ENCODE peak calls at places on chromosomes 13 and 19, in seven cellular contexts. Z is CD8-positive, alpha-beta T cell; D is DND-41; P is left ventricle myocardium inferior; G is pancreas; F is prostate gland; H is IMR-90. B is an unnamed sample.

GRCh38 chr19:41528106-41528505 is 47.9 kb upstream of the CEACAM21 start:
- DNase-seq in H (no peak), G (no peak), F (no peak), P (no peak), D (no peak), Z (no peak), B (no peak)

GRCh38 chr13:60756306-60756705 is 359.3 kb downstream of the TDRD3 start:
- DNase-seq in D (no peak), G (no peak), H (no peak), Z (no peak), P (no peak), F (peak; percentile 15), B (no peak)

GRCh38 chr19:928471-929259 is 2.8 kb downstream of the ARID3A start:
- DNase-seq in Z (no peak), D (no peak), F (no peak), P (no peak), H (no peak), G (no peak), B (no peak)

GRCh38 chr13:74771964-74772363 is 637.8 kb upstream of the KLF12 start:
- DNase-seq in H (peak; percentile 87), F (no peak), G (no peak), D (no peak), P (no peak), Z (no peak), B (no peak)

GRCh38 chr13:95156208-95156607 is 145.0 kb downstream of the ABCC4 start:
- DNase-seq in D (no peak), H (peak; percentile 17), Z (no peak), G (no peak), P (no peak), F (no peak), B (no peak)

GRCh38 chr13:53017433-53017970 is 11.1 kb upstream of the OLFM4 start:
- DNase-seq in P (no peak), F (no peak), G (no peak), D (no peak), H (no peak), Z (no peak), B (no peak)

GRCh38 chr19:8150178-8150865 is 930 bp upstream of the FBN3 start:
- DNase-seq in F (no peak), D (no peak), Z (no peak), P (no peak), G (no peak), H (no peak), B (no peak)

GRCh38 chr19:926595-927043 is 784 bp downstream of the ARID3A start:
- DNase-seq in P (peak; percentile 70), D (peak; percentile 71), H (no peak), F (no peak), Z (no peak), G (peak; percentile 76), B (peak; percentile 70)

GRCh38 chr13:24192811-24193162 is 32.3 kb downstream of the SPATA13 start:
- DNase-seq in F (no peak), H (no peak), G (no peak), Z (no peak), P (no peak), D (no peak), B (no peak)

GRCh38 chr13:108121406-108121805 is 93.9 kb downstream of the LIG4 start:
- DNase-seq in H (no peak), P (no peak), F (no peak), Z (no peak), D (no peak), G (no peak), B (no peak)

GRCh38 chr19:9552902-9553301 is 14.5 kb upstream of the ZNF426 start:
- DNase-seq in F (no peak), D (no peak), G (no peak), Z (no peak), P (no peak), H (no peak), B (no peak)

GRCh38 chr19:3234800-3235199 is 10.3 kb downstream of the CELF5 start:
- DNase-seq in D (peak; percentile 42), F (no peak), G (no peak), Z (no peak), P (no peak), H (no peak), B (no peak)

GRCh38 chr13:48571121-48571901 is 38.4 kb upstream of the RCBTB2 start:
- DNase-seq in Z (no peak), H (peak; percentile 81), P (no peak), F (no peak), D (peak; percentile 71), G (no peak), B (no peak)

GRCh38 chr19:54804101-54804500 is 691 bp downstream of the KIR2DL4 start:
- DNase-seq in G (no peak), H (no peak), F (no peak), Z (no peak), D (no peak), P (no peak), B (no peak)

GRCh38 chr19:55581145-55581827 is 638 bp upstream of the ZNF579 start:
- DNase-seq in P (no peak), H (no peak), G (no peak), Z (no peak), F (no peak), D (peak; percentile 65), B (peak; percentile 49)

GRCh38 chr13:108827637-108828036 is 198.2 kb downstream of the MYO16 start:
- DNase-seq in G (no peak), F (no peak), H (no peak), Z (no peak), P (no peak), D (no peak), B (no peak)

GRCh38 chr19:10543420-10544241 is at the start of gene ATG4D:
- DNase-seq in H (peak; percentile 47), P (peak; percentile 81), D (peak; percentile 89), Z (peak; percentile 84), F (peak; percentile 66), G (peak; percentile 99), B (peak; percentile 94)

GRCh38 chr13:108345016-108345415 is 75.5 kb downstream of the TNFSF13B start:
- DNase-seq in D (no peak), G (no peak), H (no peak), F (no peak), P (no peak), Z (no peak), B (no peak)

DNA sequence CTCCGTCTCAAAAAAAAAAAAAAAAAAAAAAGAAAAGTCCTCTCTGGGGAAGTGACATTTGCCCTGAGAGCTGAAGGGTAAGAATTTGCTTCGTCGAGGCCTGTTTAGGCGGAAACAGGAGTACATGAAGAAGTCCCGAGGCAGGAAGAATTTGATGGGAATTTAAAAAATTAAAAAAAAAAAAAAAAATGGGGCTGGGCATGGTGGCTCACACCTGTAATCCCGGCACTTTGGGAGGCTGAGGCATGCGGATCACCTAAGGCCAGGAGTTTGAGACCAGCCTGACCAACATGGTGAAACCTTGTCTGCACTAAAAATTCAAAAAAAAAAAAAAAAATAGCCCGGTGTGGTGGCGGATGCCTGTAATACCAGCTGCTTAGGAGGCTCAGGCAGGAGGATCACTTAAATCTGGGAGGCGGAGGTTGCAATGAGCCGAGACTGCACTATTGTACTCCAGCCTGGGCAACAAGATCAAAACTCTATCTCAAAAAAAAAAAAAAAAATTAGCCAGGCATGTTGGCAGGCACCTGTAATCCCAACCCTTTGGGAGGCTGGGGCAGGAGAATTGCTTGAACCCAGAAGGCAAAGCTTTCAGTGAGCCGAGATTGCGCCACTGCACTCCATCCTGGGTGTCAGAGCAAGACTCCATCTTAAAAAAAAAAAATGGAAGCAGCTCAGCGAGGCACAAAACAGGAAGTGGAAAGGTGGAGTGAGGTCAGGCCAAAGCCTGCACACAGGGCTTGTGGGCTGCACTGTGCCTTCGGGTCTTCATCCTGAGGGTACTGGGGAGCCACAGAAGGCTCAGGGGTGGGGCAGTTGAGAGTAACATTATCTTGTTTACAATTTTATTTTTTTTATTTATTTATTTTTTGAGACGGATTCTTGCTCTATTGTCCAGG is 4.9 kb downstream of the BAX start:
- DNase-seq in F (no peak), D (peak; percentile 43), H (no peak), P (no peak), Z (no peak), G (no peak), B (no peak)
- H3K4me1 ChIP-seq in F (no peaks in the 10 kb centered on the region), D (peaks cover 38% of the 10 kb centered on the region), H (peaks cover 27% of the 10 kb centered on the region), P (peaks cover 40% of the 10 kb centered on the region), Z (peaks cover 53% of the 10 kb centered on the region), G (peaks cover 19% of the 10 kb centered on the region), B (peaks cover 7% of the 10 kb centered on the region)

DNA sequence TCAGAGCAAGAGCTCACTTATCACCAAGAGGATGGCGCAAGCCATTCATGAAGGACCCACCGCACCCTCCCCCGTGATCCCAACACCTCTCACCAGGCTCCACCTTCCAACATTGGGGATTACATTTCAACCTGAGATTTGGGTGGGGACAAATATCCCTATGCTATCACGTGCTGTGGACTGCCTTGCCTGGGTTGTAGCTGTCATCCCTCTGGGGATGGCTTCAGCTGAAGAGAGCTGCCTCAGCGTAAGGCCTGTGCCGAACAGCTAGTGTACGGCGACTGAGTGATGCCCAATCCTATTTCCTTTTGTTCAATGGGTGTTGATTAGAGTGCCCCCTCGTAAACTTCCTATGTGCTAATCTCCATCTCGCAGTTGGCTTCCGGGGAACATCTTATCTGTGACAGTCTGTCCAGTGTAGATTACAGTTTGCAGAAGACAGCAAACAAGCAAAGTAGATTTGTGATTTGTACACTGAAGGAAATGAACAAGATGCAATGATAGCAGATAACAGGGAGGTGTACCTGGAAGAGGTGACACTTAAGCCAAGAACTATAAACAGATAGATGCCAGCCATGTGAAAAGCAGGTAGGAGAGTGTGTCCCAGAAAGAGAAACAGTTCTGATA is 11.8 kb upstream of the RCBTB1 start:
- DNase-seq in G (no peak), D (no peak), P (no peak), Z (no peak), H (no peak), F (no peak), B (no peak)
- H3K4me3 ChIP-seq in G (no peak overlapping the region), D (no peak overlapping the region), P (no peak overlapping the region), Z (no peak overlapping the region), H (no peak overlapping the region), F (no peak overlapping the region), B (no peak overlapping the region)

DNA sequence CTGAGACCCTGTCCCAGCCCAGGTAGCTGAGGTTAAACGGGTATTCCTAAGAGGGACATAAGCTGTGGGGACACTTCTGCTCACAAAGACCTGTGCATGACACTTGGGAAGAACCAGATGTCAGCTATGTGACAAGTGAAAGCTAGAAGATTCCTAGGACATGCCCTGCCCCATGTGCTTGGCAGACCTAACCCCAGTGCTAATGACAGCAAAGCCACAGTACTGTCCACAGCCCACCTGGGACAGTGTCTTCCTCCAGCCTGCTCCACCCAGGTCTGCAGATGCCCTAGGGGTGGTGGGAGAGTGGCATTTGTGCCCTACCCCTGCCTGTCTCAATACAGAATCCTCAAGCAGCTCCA is 18.4 kb upstream of the EPHX3 start:
- DNase-seq in P (no peak), F (no peak), D (no peak), G (no peak), H (no peak), Z (no peak), B (no peak)
- H3K4me1 ChIP-seq in P (peaks cover 90% of the 10 kb centered on the region), F (peaks cover 29% of the 10 kb centered on the region), D (no peaks in the 10 kb centered on the region), G (peaks cover 13% of the 10 kb centered on the region), H (peaks cover 50% of the 10 kb centered on the region), Z (no peaks in the 10 kb centered on the region), B (peaks cover 19% of the 10 kb centered on the region)

DNA sequence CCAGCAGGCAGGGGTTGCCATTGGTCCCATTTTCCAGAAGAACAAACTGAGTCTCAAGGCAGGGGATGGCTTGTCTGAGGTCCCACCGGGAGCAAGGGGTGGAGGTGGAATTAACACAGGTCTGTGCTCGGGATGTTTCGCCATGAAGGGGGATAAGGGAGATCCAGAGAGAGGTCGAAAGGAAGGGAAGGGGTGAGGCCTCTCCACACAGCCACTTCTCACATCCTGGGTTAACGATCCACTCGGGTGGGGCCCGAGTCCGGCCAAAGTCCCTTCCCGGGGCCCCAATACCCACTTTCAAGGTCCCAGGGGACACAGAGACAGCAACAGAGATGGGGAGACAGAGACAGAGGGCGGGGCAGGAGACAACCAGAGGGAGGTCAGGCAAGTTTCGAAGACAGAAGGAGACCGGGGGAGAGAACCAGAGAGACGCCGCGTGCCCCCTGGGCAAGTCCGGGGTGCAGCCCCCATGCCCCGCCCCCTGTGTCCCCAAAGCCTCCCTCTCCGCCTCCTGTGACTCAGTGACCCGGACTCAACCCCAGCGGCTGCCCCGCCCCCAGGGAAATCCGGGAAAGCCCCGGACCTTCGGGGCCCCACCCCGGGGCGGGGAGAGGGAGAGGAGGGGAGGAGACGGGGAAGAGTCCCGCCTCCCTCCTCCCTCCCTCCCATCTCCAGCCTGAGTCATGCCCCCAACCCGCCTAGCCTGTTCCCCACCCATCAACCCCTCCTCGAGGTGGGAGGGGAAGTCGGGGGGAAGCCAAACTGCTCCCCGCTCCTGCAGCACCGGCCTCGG is 1.4 kb upstream of the BCL3 start:
- DNase-seq in F (peak; percentile 96), P (peak; percentile 94), H (peak; percentile 96), G (peak; percentile 93), Z (peak; percentile 91), D (peak; percentile 52), B (peak; percentile 99)
- H3K4me3 ChIP-seq in F (peak overlapping the region; percentile 74), P (peak overlapping the region; percentile 73), H (peak overlapping the region; percentile 49), G (peak overlapping the region; percentile 75), Z (peak overlapping the region; percentile 63), D (no peak overlapping the region), B (peak overlapping the region; percentile 58)